ENCODE peak calls at places on chromosomes 12 and 14, in four cellular contexts. One of them, this sample, is unnamed.
A peak's percentile ranks its signal among the peaks of the same experiment; 100 is the strongest.

GRCh38 chr14:80628547-80628946 is 313.0 kb downstream of the CEP128 start:
- DNase-seq in K562: no peak
- DNase-seq in vagina: no peak
- DNase-seq in A549: no peak
- DNase-seq in this sample: no peak

GRCh38 chr12:56151672-56152131 is 685 bp upstream of the MYL6B start:
- DNase-seq in K562: peak; percentile 56
- DNase-seq in vagina: no peak
- DNase-seq in A549: peak; percentile 94
- DNase-seq in this sample: no peak

GRCh38 chr14:100749967-100750597 is 23.4 kb downstream of the DLK1 start:
- DNase-seq in K562: no peak
- DNase-seq in vagina: no peak
- DNase-seq in A549: no peak
- DNase-seq in this sample: no peak

GRCh38 chr14:71395151-71395604 is 487.9 kb downstream of the PCNX1 start:
- DNase-seq in K562: no peak
- DNase-seq in vagina: no peak
- DNase-seq in A549: no peak
- DNase-seq in this sample: peak; percentile 34

GRCh38 chr12:76445469-76445868 is 97.3 kb upstream of the BBS10 start:
- DNase-seq in K562: no peak
- DNase-seq in vagina: no peak
- DNase-seq in A549: no peak
- DNase-seq in this sample: no peak

GRCh38 chr12:22271036-22271435 is 63.5 kb downstream of the ST8SIA1 start:
- DNase-seq in K562: no peak
- DNase-seq in vagina: no peak
- DNase-seq in A549: no peak
- DNase-seq in this sample: peak; percentile 68

GRCh38 chr14:102778616-102779351 is 1.5 kb downstream of the TRAF3 start:
- DNase-seq in K562: no peak
- DNase-seq in vagina: no peak
- DNase-seq in A549: no peak
- DNase-seq in this sample: no peak

GRCh38 chr12:110543252-110543959 is 39.7 kb downstream of the PPTC7 start:
- DNase-seq in K562: no peak
- DNase-seq in vagina: no peak
- DNase-seq in A549: no peak
- DNase-seq in this sample: peak; percentile 30

GRCh38 chr12:57342207-57342691 is 88.6 kb downstream of the R3HDM2 start:
- DNase-seq in K562: no peak
- DNase-seq in vagina: no peak
- DNase-seq in A549: peak; percentile 27
- DNase-seq in this sample: peak; percentile 62

GRCh38 chr12:66035289-66035961 is 95.1 kb downstream of the LLPH start:
- DNase-seq in K562: no peak
- DNase-seq in vagina: no peak
- DNase-seq in A549: peak; percentile 21
- DNase-seq in this sample: no peak

GRCh38 chr12:95231190-95231589 is 13.6 kb downstream of the VEZT start:
- DNase-seq in K562: no peak
- DNase-seq in vagina: no peak
- DNase-seq in A549: peak; percentile 62
- DNase-seq in this sample: peak; percentile 89

GRCh38 chr12:92062539-92063493 is 82.8 kb downstream of the BTG1 start:
- DNase-seq in K562: no peak
- DNase-seq in vagina: no peak
- DNase-seq in A549: no peak
- DNase-seq in this sample: no peak
- H3K27ac ChIP-seq in K562: no peak overlapping the region
- H3K27ac ChIP-seq in vagina: no peak overlapping the region
- H3K27ac ChIP-seq in A549: peak overlapping the region; percentile 73
- H3K27ac ChIP-seq in this sample: no peak overlapping the region

GRCh38 chr12:104355630-104356029 is 52.1 kb downstream of the EID3 start:
- DNase-seq in K562: no peak
- DNase-seq in vagina: peak; percentile 82
- DNase-seq in A549: no peak
- DNase-seq in this sample: no peak
- H3K4me3 ChIP-seq in K562: no peak overlapping the region
- H3K4me3 ChIP-seq in vagina: no peak overlapping the region
- H3K4me3 ChIP-seq in A549: no peak overlapping the region
- H3K4me3 ChIP-seq in this sample: no peak overlapping the region

DNA sequence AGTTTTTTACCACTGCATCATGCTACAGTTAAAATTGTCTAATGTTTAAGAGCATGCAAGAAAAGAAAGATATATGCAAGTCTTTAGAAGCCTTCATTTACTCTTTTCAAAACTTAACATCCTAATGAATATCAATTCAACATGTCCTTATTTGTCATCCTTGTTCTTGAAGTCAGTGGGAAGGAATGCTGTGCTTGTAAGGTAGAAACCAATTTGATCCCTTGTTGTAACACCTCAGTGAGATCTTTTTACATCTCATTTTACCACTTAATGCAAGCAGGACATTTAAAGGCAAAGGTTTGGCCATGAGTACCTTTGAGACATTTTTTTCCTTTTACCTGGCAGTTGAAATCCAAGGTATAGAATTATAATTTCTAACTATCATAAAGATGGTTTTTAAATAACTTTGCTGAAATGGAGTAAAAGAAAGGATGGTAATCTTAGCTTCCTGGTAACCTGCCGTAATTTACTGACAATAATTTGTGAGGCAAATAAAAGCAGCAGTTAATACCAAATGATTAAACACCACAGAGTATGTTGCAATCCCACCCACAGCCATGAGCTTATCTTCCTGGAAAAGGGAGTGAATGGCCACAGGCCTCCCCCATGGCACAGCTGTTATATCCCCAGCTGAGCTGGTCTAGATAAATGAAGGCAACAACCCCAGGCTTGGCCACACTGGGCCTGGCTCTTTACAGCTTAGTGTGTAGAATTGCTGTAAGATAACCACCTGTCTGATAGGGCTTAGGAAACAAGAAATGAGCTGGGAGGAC is 33.2 kb upstream of the STRN3 start:
- DNase-seq in K562: peak; percentile 80
- DNase-seq in vagina: no peak
- DNase-seq in A549: no peak
- DNase-seq in this sample: no peak
- H3K27ac ChIP-seq in K562: peak overlapping the region; percentile 82
- H3K27ac ChIP-seq in vagina: no peak overlapping the region
- H3K27ac ChIP-seq in A549: no peak overlapping the region
- H3K27ac ChIP-seq in this sample: no peak overlapping the region

GRCh38 chr14:106846218-106846617 is 1319.8 kb downstream of the TMEM121 start:
- DNase-seq in K562: no peak
- DNase-seq in vagina: no peak
- DNase-seq in A549: no peak
- DNase-seq in this sample: no peak
- H3K4me3 ChIP-seq in K562: no peak overlapping the region
- H3K4me3 ChIP-seq in vagina: no peak overlapping the region
- H3K4me3 ChIP-seq in A549: peak overlapping the region; percentile 64
- H3K4me3 ChIP-seq in this sample: no peak overlapping the region

DNA sequence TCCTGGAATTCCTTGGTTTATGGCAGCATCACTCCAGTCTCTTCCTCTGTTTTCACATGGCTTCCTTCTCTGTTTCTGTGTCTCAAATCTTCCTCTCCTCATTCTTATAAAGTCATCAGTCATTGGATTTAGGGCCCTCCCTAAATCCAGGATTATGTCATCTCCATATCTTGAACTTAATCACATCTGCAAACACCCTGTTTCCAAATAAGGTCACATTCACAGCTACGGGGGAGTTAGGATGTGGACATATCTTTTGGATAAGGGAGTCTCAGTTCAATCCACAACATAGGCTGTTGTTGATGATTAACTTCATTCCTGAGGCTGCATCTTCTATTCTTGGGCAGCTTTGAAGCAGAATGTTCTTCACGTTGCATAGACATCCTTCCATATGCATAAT is 40.3 kb upstream of the NTF3 start:
- DNase-seq in K562: no peak
- DNase-seq in vagina: no peak
- DNase-seq in A549: no peak
- DNase-seq in this sample: no peak
- H3K27ac ChIP-seq in K562: no peak overlapping the region
- H3K27ac ChIP-seq in vagina: no peak overlapping the region
- H3K27ac ChIP-seq in A549: no peak overlapping the region
- H3K27ac ChIP-seq in this sample: no peak overlapping the region

DNA sequence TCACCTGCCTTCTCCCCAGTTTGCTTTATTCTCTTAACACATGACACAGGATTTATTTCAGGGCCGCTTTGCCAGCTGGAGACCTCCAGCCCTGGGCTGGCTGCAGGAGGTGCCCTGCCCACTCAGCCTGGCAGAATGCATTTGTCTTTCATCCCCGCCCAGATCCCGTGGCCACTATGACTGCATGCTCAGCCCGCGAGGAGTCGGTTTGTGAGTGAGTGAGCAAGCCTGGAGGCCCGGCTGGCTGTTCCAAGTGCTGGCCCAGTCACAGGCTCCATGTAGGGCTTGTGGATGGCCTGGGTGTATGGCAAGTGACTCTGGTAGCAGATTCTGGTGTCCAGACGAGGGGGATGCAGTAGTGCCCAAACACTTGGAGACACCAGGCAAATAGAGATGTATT is 2.1 kb downstream of the TDP1 start:
- DNase-seq in K562: no peak
- DNase-seq in vagina: no peak
- DNase-seq in A549: no peak
- DNase-seq in this sample: peak; percentile 67
- H3K4me3 ChIP-seq in K562: no peak overlapping the region
- H3K4me3 ChIP-seq in vagina: no peak overlapping the region
- H3K4me3 ChIP-seq in A549: no peak overlapping the region
- H3K4me3 ChIP-seq in this sample: no peak overlapping the region

This sample was measured in osteoblast.